ENCODE peak calls at places on chromosomes 12 and 14, in five cellular contexts. Y is activated CD8-positive, alpha-beta T cell treated with anti-CD3 and anti-CD28 coated beads for 36 hours; Z is neural progenitor cell; H is AG10803; T is heart left ventricle. A is an unnamed sample.

GRCh38 chr12:4943067-4943937 is 33.6 kb downstream of the KCNA1 start:
- DNase-seq in Y (no peak), Z (no peak), H (no peak), T (no peak), A (no peak)

GRCh38 chr12:24979971-24980730 is 31.2 kb upstream of the BCAT1 start:
- DNase-seq in Y (no peak), Z (peak; percentile 5), H (no peak), T (no peak), A (no peak)

GRCh38 chr12:93785262-93786010 is 108.3 kb downstream of the CRADD start:
- DNase-seq in Y (peak; percentile 76), Z (peak; percentile 19), H (peak; percentile 96), T (peak; percentile 78), A (peak; percentile 25)

GRCh38 chr14:54512393-54512792 is 2.7 kb downstream of the CGRRF1 start:
- DNase-seq in Y (no peak), Z (no peak), H (no peak), T (no peak), A (no peak)

GRCh38 chr14:104266643-104267575 is 128.5 kb downstream of the KIF26A start:
- DNase-seq in Y (no peak), Z (no peak), H (no peak), T (no peak), A (peak; percentile 2)

GRCh38 chr12:104583311-104583710 is 126.6 kb downstream of the CHST11 start:
- DNase-seq in Y (peak; percentile 37), Z (no peak), H (no peak), T (no peak), A (no peak)

GRCh38 chr12:2161478-2161877 is 108.7 kb downstream of the CACNA1C start:
- DNase-seq in Y (no peak), Z (no peak), H (peak; percentile 39), T (peak; percentile 87), A (peak; percentile 70)

GRCh38 chr14:90628825-90629224 is 187.4 kb downstream of the TTC7B start:
- DNase-seq in Y (no peak), Z (no peak), H (no peak), T (no peak), A (peak; percentile 35)

GRCh38 chr12:110960795-110961194 is 40.4 kb upstream of the MYL2 start:
- DNase-seq in Y (no peak), Z (no peak), H (no peak), T (no peak), A (no peak)

GRCh38 chr12:52032797-52033505 is 18.3 kb upstream of the NR4A1 start:
- DNase-seq in Y (peak; percentile 96), Z (peak; percentile 98), H (peak; percentile 96), T (peak; percentile 100), A (peak; percentile 97)

GRCh38 chr12:13471471-13471870 is 274.9 kb downstream of the EMP1 start:
- DNase-seq in Y (no peak), Z (no peak), H (no peak), T (no peak), A (no peak)

GRCh38 chr12:94071258-94071657 is 77.1 kb upstream of the PLXNC1 start:
- DNase-seq in Y (no peak), Z (no peak), H (no peak), T (no peak), A (no peak)

GRCh38 chr14:32728957-32729356 is 209.7 kb upstream of the NPAS3 start:
- DNase-seq in Y (no peak), Z (peak; percentile 17), H (no peak), T (no peak), A (no peak)

GRCh38 chr14:58780595-58780994 is 142.8 kb downstream of the DACT1 start:
- DNase-seq in Y (no peak), Z (no peak), H (no peak), T (no peak), A (no peak)

GRCh38 chr14:99177876-99178630 is 93.9 kb downstream of the BCL11B start:
- DNase-seq in Y (no peak), Z (no peak), H (no peak), T (no peak), A (no peak)

GRCh38 chr14:39897657-39898056 is 465.4 kb upstream of the FBXO33 start:
- DNase-seq in Y (no peak), Z (no peak), H (no peak), T (no peak), A (no peak)

GRCh38 chr12:123231931-123232330 is 1.0 kb downstream of the MPHOSPH9 start:
- DNase-seq in Y (no peak), Z (peak; percentile 27), H (no peak), T (no peak), A (no peak)

GRCh38 chr12:104643921-104644669 is 187.3 kb downstream of the CHST11 start:
- DNase-seq in Y (no peak), Z (no peak), H (no peak), T (peak; percentile 46), A (peak; percentile 54)

GRCh38 chr12:124120718-124121117 is 147.7 kb downstream of the ZNF664 start:
- DNase-seq in Y (no peak), Z (no peak), H (no peak), T (no peak), A (no peak)

GRCh38 chr12:31807773-31808097 is 78.9 kb upstream of the AMN1 start:
- DNase-seq in Y (no peak), Z (no peak), H (no peak), T (no peak), A (no peak)

GRCh38 chr12:93191956-93192355 is 185.8 kb upstream of the NUDT4 start:
- DNase-seq in Y (no peak), Z (no peak), H (peak; percentile 91), T (no peak), A (no peak)

GRCh38 chr12:109523071-109523470 is 45.6 kb downstream of the UBE3B start:
- DNase-seq in Y (no peak), Z (no peak), H (no peak), T (peak; percentile 92), A (no peak)

GRCh38 chr14:54893151-54893760 is 9.4 kb downstream of the GCH1 start:
- DNase-seq in Y (peak; percentile 57), Z (peak; percentile 51), H (peak; percentile 54), T (no peak), A (peak; percentile 36)

GRCh38 chr14:99531221-99532096 is 50.2 kb downstream of the CCNK start:
- DNase-seq in Y (no peak), Z (peak; percentile 78), H (peak; percentile 77), T (no peak), A (no peak)

GRCh38 chr14:37482428-37482827 is 112.6 kb downstream of the FOXA1 start:
- DNase-seq in Y (no peak), Z (no peak), H (no peak), T (no peak), A (no peak)
- TF ChIP-seq CTCF in Y (no peak), Z (no peak), H (no peak), T (no peak), A (no peak)

GRCh38 chr12:108374596-108375320 is 35.6 kb upstream of the CMKLR1 start:
- DNase-seq in Y (no peak), Z (no peak), H (no peak), T (no peak), A (no peak)

GRCh38 chr12:108369736-108370396 is 30.8 kb upstream of the CMKLR1 start:
- DNase-seq in Y (no peak), Z (no peak), H (no peak), T (no peak), A (no peak)

GRCh38 chr12:108371801-108372344 is 32.8 kb upstream of the CMKLR1 start:
- DNase-seq in Y (no peak), Z (no peak), H (peak; percentile 85), T (no peak), A (no peak)

GRCh38 chr12:108375986-108376663 is 37.0 kb upstream of the CMKLR1 start:
- DNase-seq in Y (no peak), Z (no peak), H (peak; percentile 20), T (no peak), A (no peak)

DNA sequence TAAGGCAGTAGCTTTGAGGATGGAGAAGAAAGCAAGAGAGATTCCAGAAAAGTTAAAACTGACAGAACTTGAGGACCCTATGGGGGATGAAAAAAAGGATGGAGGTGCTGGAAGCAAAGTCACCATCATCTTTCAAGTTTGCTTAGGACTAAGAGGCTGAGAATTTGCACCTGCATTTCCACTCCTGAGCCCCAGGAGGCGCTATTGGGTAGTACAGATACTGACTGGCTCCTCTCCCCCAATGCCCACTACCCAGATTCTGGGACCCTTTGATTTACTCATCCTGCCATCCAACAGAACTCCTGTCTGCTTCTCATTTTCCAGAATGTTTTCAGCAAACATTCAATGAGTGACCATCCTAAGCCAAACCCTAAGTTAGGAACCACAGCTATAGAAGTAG is 34.0 kb upstream of the CMKLR1 start:
- DNase-seq in Y (no peak), Z (peak; percentile 11), H (no peak), T (no peak), A (no peak)
- TF ChIP-seq CTCF in Y (no peak), Z (peak; percentile 53), H (peak; percentile 24), T (no peak), A (no peak)

GRCh38 chr12:117469883-117470483 is 108.6 kb upstream of the NOS1 start:
- DNase-seq in Y (no peak), Z (no peak), H (no peak), T (no peak), A (no peak)
- TF ChIP-seq CTCF in Y (no peak), Z (no peak), H (no peak), T (no peak), A (no peak)

GRCh38 chr14:19729359-19729758 is 14.0 kb upstream of the OR4Q3 start:
- DNase-seq in Y (no peak), Z (no peak), H (no peak), T (no peak), A (no peak)

GRCh38 chr14:19729763-19730162 is 13.6 kb upstream of the OR4Q3 start:
- DNase-seq in Y (no peak), Z (no peak), H (no peak), T (no peak), A (no peak)
- TF ChIP-seq CTCF in Y (no peak), Z (no peak), H (no peak), T (no peak), A (no peak)

GRCh38 chr12:43676183-43676813 is 82.3 kb downstream of the PUS7L start:
- DNase-seq in Y (peak; percentile 26), Z (peak; percentile 42), H (no peak), T (no peak), A (peak; percentile 9)
- TF ChIP-seq CTCF in Y (peak; percentile 47), Z (peak; percentile 53), H (peak; percentile 53), T (peak; percentile 19), A (peak; percentile 22)

GRCh38 chr14:74478996-74479635 is 14.0 kb downstream of the NPC2 start:
- DNase-seq in Y (no peak), Z (peak; percentile 73), H (peak; percentile 35), T (no peak), A (no peak)
- TF ChIP-seq CTCF in Y (peak; percentile 16), Z (peak; percentile 97), H (peak; percentile 98), T (peak; percentile 70), A (peak; percentile 53)

GRCh38 chr12:118704517-118704916 is 276.8 kb upstream of the SRRM4 start:
- DNase-seq in Y (no peak), Z (peak; percentile 16), H (no peak), T (no peak), A (no peak)
- TF ChIP-seq CTCF in Y (no peak), Z (peak; percentile 40), H (no peak), T (no peak), A (no peak)

A was measured in body of pancreas.